ENCODE peak calls at places on chromosomes 6 and 20, in four cellular contexts. S is GM23338, F is foreskin fibroblast, Y is GM20000. H is an unnamed sample.

GRCh38 chr6:100946711-100947110 is 65.6 kb upstream of the ASCC3 start:
- DNase-seq in S (no peak), F (no peak), Y (no peak), H (no peak)

GRCh38 chr6:40328376-40328987 is 258.7 kb downstream of the LRFN2 start:
- DNase-seq in S (peak), F (no peak), Y (peak), H (peak)

GRCh38 chr6:37882724-37883413 is 63.3 kb downstream of the ZFAND3 start:
- DNase-seq in S (no peak), F (peak), Y (no peak), H (peak)

GRCh38 chr6:35497571-35498406 is 910 bp upstream of the TEAD3 start:
- DNase-seq in S (peak), F (peak), Y (peak), H (peak)

GRCh38 chr20:17024513-17025105 is 202.2 kb upstream of the PCSK2 start:
- DNase-seq in S (peak), F (no peak), Y (no peak), H (no peak)

GRCh38 chr20:49581482-49581881 is 13.5 kb upstream of the PTGIS start:
- DNase-seq in S (no peak), F (no peak), Y (no peak), H (no peak)

GRCh38 chr20:51156041-51156795 is 133.3 kb upstream of the KCNG1 start:
- DNase-seq in S (no peak), F (peak), Y (no peak), H (peak)

GRCh38 chr20:1874534-1875168 is 20.6 kb upstream of the SIRPA start:
- DNase-seq in S (no peak), F (no peak), Y (no peak), H (no peak)

GRCh38 chr6:89888138-89888514 is 6.1 kb upstream of the GJA10 start:
- DNase-seq in S (no peak), F (no peak), Y (no peak), H (no peak)

GRCh38 chr6:20699402-20699801 is 165.1 kb downstream of the CDKAL1 start:
- DNase-seq in S (no peak), F (no peak), Y (no peak), H (no peak)

GRCh38 chr6:83221886-83222479 is 28.8 kb downstream of the RWDD2A start:
- DNase-seq in S (peak), F (no peak), Y (peak), H (peak)

GRCh38 chr20:3753098-3753497 is 14.5 kb downstream of the ADISSP start:
- DNase-seq in S (peak), F (peak), Y (peak), H (peak)

GRCh38 chr20:20663841-20664240 is 48.6 kb downstream of the RALGAPA2 start:
- DNase-seq in S (no peak), F (no peak), Y (no peak), H (peak)

GRCh38 chr6:52063584-52064400 is 23.6 kb downstream of the PKHD1 start:
- DNase-seq in S (peak), F (no peak), Y (peak), H (peak)

GRCh38 chr6:119676971-119677370 is 327.4 kb upstream of the MAN1A1 start:
- DNase-seq in S (no peak), F (no peak), Y (no peak), H (no peak)

GRCh38 chr6:169368200-169368599 is 114.6 kb upstream of the THBS2 start:
- DNase-seq in S (no peak), F (no peak), Y (no peak), H (no peak)

GRCh38 chr6:95321106-95321505 is 256.2 kb upstream of the MANEA start:
- DNase-seq in S (no peak), F (no peak), Y (no peak), H (no peak)

GRCh38 chr6:322940-323729 is 30.8 kb downstream of the DUSP22 start:
- DNase-seq in S (no peak), F (no peak), Y (no peak), H (peak)

GRCh38 chr6:152879681-152880080 is 103.2 kb downstream of the FBXO5 start:
- DNase-seq in S (no peak), F (no peak), Y (no peak), H (no peak)

GRCh38 chr6:5510331-5510730 is 249.0 kb downstream of the FARS2 start:
- DNase-seq in S (peak), F (no peak), Y (no peak), H (no peak)

GRCh38 chr6:37547564-37548061 is 47.9 kb upstream of the CCDC167 start:
- DNase-seq in S (no peak), F (peak), Y (no peak), H (peak)

GRCh38 chr6:14017626-14018475 is 93.1 kb downstream of the RNF182 start:
- DNase-seq in S (peak), F (no peak), Y (no peak), H (no peak)

GRCh38 chr20:45070932-45071632 is 29.8 kb downstream of the KCNS1 start:
- DNase-seq in S (no peak), F (peak), Y (no peak), H (peak)

GRCh38 chr20:39706089-39706721 is 744.1 kb downstream of the DHX35 start:
- DNase-seq in S (no peak), F (no peak), Y (no peak), H (no peak)

GRCh38 chr6:118679293-118679692 is 27.9 kb upstream of the CEP85L start:
- DNase-seq in S (no peak), F (peak), Y (no peak), H (peak)

GRCh38 chr6:144330588-144330987 is 45.5 kb downstream of the UTRN start:
- DNase-seq in S (peak), F (no peak), Y (no peak), H (no peak)

GRCh38 chr20:41776450-41776849 is 158.3 kb upstream of the CHD6 start:
- DNase-seq in S (no peak), F (no peak), Y (no peak), H (no peak)

GRCh38 chr20:22568872-22569344 is 15.5 kb downstream of the FOXA2 start:
- DNase-seq in S (no peak), F (no peak), Y (no peak), H (no peak)

GRCh38 chr6:143842902-143843688 is at the start of gene LTV1:
- DNase-seq in S (peak), F (peak), Y (peak), H (peak)

GRCh38 chr20:52800734-52801627 is 171.2 kb upstream of the TSHZ2 start:
- DNase-seq in S (no peak), F (no peak), Y (no peak), H (no peak)

GRCh38 chr6:3382399-3383279 is 74.2 kb downstream of the SLC22A23 start:
- DNase-seq in S (no peak), F (no peak), Y (no peak), H (peak)

GRCh38 chr6:124699038-124699437 is 263.2 kb upstream of the RNF217 start:
- DNase-seq in S (peak), F (no peak), Y (no peak), H (no peak)

GRCh38 chr20:6636209-6637159 is 131.0 kb upstream of the BMP2 start:
- DNase-seq in S (peak), F (peak), Y (no peak), H (peak)

GRCh38 chr6:154276810-154277577 is 79.6 kb downstream of the IPCEF1 start:
- DNase-seq in S (peak), F (no peak), Y (peak), H (peak)

GRCh38 chr20:10125757-10126156 is 91.0 kb downstream of the ANKEF1 start:
- DNase-seq in S (no peak), F (peak), Y (no peak), H (no peak)

GRCh38 chr20:49477200-49477599 is 5.3 kb downstream of the KCNB1 start:
- DNase-seq in S (peak), F (no peak), Y (no peak), H (no peak)

GRCh38 chr6:131831392-131831791 is 23.6 kb downstream of the ENPP1 start:
- DNase-seq in S (no peak), F (peak), Y (no peak), H (peak)

GRCh38 chr6:22926613-22927348 is 357.4 kb downstream of the HDGFL1 start:
- DNase-seq in S (peak), F (no peak), Y (no peak), H (no peak)

GRCh38 chr6:31972709-31973350 is 892 bp upstream of the DXO start:
- DNase-seq in S (no peak), F (peak), Y (peak), H (no peak)

GRCh38 chr6:138520463-138520862 is 21.2 kb upstream of the NHSL1 start:
- DNase-seq in S (no peak), F (no peak), Y (no peak), H (peak)

DNA sequence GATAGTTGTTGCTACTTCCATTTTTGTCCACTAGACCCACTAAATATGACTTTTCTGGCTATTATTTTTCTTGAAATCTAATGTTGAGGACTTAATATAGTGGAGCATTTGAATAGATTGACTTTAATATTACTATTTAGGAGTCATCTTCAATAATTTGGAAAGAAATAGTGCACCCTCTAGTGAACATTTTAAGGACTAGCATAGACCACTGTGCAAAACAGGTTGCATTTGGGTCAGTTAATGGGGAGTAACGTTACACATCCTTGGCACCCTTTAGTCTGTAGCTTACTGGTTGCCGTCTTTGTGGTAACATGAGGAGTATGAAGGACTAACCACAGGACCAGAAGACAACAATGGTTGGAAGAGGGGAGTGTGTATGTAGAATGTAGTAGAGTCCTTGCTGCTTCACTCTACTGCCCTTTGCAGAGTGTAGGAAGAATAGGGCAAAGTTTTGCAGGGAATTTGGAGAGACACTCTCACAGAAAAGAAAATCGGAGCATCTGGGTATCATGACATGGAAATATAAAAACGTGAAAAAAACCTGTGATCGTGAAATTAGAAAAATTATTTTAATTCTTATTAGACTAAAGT is 25.2 kb downstream of the RFPL4B start:
- DNase-seq in S (peak), F (no peak), Y (no peak), H (peak)
- TF ChIP-seq CTCF in S (peak), F (peak), Y (no peak), H (peak)

GRCh38 chr6:46208303-46208702 is 37.5 kb upstream of the ENPP5 start:
- DNase-seq in S (no peak), F (no peak), Y (no peak), H (no peak)

GRCh38 chr6:46203388-46203787 is 32.6 kb upstream of the ENPP5 start:
- DNase-seq in S (no peak), F (no peak), Y (no peak), H (no peak)

GRCh38 chr6:46204880-46205650 is 34.3 kb upstream of the ENPP5 start:
- DNase-seq in S (no peak), F (no peak), Y (no peak), H (no peak)

GRCh38 chr6:46210294-46210693 is 39.5 kb upstream of the ENPP5 start:
- DNase-seq in S (no peak), F (no peak), Y (no peak), H (no peak)

GRCh38 chr6:46207174-46207573 is 36.4 kb upstream of the ENPP5 start:
- DNase-seq in S (no peak), F (no peak), Y (no peak), H (no peak)
- TF ChIP-seq CTCF in S (no peak), F (no peak), Y (no peak), H (no peak)

GRCh38 chr6:166203641-166204222 is 36.1 kb upstream of the TBXT start:
- DNase-seq in S (no peak), F (no peak), Y (no peak), H (no peak)
- TF ChIP-seq CTCF in S (no peak), F (no peak), Y (no peak), H (no peak)

DNA sequence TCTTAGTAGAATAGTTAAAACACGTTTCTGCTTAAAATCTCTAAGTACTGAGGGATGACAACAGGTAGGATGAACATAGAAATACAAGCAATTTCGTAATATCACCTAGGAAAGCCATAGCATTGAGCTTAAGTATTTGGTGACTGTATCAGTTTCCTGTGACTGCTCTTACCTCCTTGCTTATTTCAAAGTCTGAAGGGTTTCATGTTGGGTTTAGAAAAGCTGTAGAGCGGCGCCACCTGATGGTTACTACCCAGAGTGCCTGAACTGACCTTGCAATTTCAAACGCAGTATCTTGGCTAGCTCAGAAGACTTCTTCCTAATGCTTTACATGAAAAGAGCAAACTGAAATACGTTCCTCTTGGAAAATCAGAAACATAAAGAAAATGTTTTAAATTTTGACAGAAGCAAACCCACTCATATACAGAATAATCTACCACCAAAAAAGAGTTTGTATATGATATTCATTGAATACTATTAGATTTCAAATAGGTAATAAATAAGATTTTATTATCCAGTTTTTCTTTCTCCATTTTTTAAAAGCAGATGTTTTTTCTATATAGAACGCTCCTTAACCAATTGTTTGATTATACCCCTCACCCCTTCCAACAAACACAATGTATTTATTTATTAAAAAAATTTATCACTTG is 82.3 kb upstream of the RIPOR2 start:
- DNase-seq in S (peak), F (peak), Y (peak), H (peak)
- TF ChIP-seq CTCF in S (peak), F (peak), Y (peak), H (peak)

GRCh38 chr6:156406688-156407087 is 370.5 kb upstream of the ARID1B start:
- DNase-seq in S (no peak), F (no peak), Y (no peak), H (no peak)

GRCh38 chr6:156413156-156413555 is 364.0 kb upstream of the ARID1B start:
- DNase-seq in S (no peak), F (no peak), Y (no peak), H (peak)

GRCh38 chr6:156407334-156407733 is 369.8 kb upstream of the ARID1B start:
- DNase-seq in S (no peak), F (no peak), Y (no peak), H (no peak)

GRCh38 chr6:156406099-156406498 is 371.1 kb upstream of the ARID1B start:
- DNase-seq in S (peak), F (no peak), Y (no peak), H (no peak)

GRCh38 chr6:156410649-156411048 is 366.5 kb upstream of the ARID1B start:
- DNase-seq in S (no peak), F (no peak), Y (no peak), H (no peak)
- TF ChIP-seq CTCF in S (peak), F (no peak), Y (no peak), H (peak)

DNA sequence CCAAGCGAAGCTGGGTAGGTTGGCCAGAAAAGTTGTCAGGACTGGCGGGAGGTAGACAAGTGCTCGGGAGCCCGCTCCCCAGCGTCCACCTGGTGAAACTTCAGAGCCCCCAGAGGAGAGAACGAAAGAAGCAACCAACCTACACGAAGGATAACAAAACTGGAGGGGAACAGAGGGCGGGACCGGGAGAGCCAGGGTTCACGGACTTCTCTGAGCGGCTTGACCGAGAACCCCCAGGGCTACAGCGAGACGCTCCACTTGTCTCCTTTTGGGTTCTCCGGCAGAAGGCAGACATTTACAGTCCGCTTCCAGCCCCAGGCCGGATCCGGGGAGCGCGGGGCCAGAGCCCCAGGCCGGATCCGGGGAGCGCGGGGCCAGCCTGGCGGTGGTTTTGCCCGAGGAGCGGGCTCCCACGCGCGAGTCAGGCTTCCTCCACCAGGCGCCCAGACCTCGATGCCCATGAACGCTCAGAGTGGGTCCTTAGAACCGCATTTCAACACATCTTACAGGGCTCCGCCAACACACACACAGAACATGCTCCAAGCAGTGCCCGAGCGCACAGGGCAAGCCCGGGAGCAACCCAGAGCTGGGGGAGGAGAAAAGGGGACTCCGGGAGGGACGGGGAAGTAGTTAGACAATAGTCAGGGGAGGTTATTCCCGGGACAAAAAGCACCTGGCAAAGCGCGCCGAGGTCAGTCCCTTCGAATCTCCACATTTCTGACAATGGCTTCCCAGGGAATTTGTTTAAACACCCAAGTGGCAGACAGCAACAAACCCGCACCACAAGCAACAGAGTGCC is 1.1 kb downstream of the PTPRK start:
- DNase-seq in S (peak), F (no peak), Y (peak), H (peak)
- TF ChIP-seq CTCF in S (peak), F (no peak), Y (no peak), H (no peak)

DNA sequence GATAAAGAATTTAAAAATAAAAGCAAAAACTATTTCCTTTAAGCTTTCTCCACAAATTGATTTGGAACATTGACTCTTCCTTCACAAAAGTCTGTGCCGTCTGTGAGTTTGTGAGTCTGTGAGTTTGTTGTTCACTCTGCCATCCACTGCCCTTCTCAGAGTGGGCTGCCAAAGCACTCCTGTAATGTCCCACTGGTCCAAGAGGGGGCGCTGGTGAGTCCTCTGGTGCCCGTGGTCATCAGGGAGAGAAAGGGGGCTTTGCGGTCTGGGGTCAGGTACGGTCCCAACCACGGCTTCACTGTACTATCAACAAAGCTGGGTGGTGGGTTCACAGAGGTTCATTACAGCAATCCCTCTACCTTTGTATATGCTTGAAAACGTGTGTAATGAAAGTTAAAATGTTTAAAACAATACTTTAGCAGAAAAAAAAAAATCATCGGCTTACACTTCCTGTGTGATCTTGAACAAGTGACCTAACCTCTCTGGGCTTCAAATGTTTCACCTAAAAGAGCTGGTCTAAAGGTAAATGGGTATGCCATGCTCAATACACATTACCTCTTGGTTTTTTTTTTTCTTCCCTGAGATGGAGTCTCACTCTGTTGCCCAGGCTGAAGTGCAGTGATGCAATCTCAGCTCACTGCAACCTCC is 5.6 kb upstream of the ANKRD60 start:
- DNase-seq in S (peak), F (no peak), Y (peak), H (no peak)
- TF ChIP-seq CTCF in S (peak), F (peak), Y (peak), H (peak)

H was measured in MCF 10A.